ENCODE peak calls at places on chromosome 1, in eight cellular contexts. F, U, E, N, O, G, A and T are unnamed samples.

GRCh38 chr1:181318022-181318857 is 165.1 kb upstream of the CACNA1E start:
- DNase-seq in F (no peak), U (no peak), E (no peak), N (no peak), O (no peak), G (no peak), A (no peak), T (no peak)

GRCh38 chr1:248696775-248697174 is 5.8 kb downstream of the OR14I1 start:
- DNase-seq in F (no peak), U (no peak), E (no peak), N (no peak), O (no peak), G (no peak), A (no peak), T (no peak)

GRCh38 chr1:72516826-72517225 is 234.5 kb upstream of the NEGR1 start:
- DNase-seq in F (no peak), U (no peak), E (no peak), N (no peak), O (no peak), G (no peak), A (no peak), T (no peak)

GRCh38 chr1:245500546-245500945 is 345.8 kb downstream of the KIF26B start:
- DNase-seq in F (no peak), U (no peak), E (peak; percentile 61), N (no peak), O (no peak), G (no peak), A (no peak), T (no peak)

GRCh38 chr1:200330770-200331428 is 78.9 kb downstream of the ZNF281 start:
- DNase-seq in F (no peak), U (no peak), E (no peak), N (no peak), O (no peak), G (no peak), A (no peak), T (no peak)

GRCh38 chr1:152582647-152583046 is 2.3 kb upstream of the LCE3D start:
- DNase-seq in F (peak; percentile 55), U (no peak), E (no peak), N (no peak), O (no peak), G (no peak), A (no peak), T (no peak)

GRCh38 chr1:185581020-185581419 is 153.2 kb upstream of the HMCN1 start:
- DNase-seq in F (no peak), U (no peak), E (no peak), N (no peak), O (no peak), G (no peak), A (no peak), T (no peak)

GRCh38 chr1:21494196-21494595 is 15.0 kb upstream of the ALPL start:
- DNase-seq in F (no peak), U (no peak), E (no peak), N (no peak), O (no peak), G (no peak), A (no peak), T (no peak)

GRCh38 chr1:203153989-203154821 is 21.4 kb downstream of the MYBPH start:
- DNase-seq in F (no peak), U (no peak), E (no peak), N (no peak), O (no peak), G (no peak), A (no peak), T (no peak)

GRCh38 chr1:11384170-11384554 is 94.8 kb upstream of the DISP3 start:
- DNase-seq in F (no peak), U (no peak), E (no peak), N (no peak), O (no peak), G (no peak), A (no peak), T (no peak)

GRCh38 chr1:34164510-34165381 is at the start of gene CSMD2:
- DNase-seq in F (peak; percentile 12), U (no peak), E (peak; percentile 9), N (no peak), O (no peak), G (no peak), A (no peak), T (no peak)

GRCh38 chr1:34163792-34164509 is 1.1 kb downstream of the CSMD2 start:
- DNase-seq in F (no peak), U (no peak), E (no peak), N (no peak), O (no peak), G (no peak), A (no peak), T (no peak)

GRCh38 chr1:34166191-34167090 is 1.4 kb upstream of the CSMD2 start:
- DNase-seq in F (no peak), U (no peak), E (peak; percentile 2), N (no peak), O (no peak), G (no peak), A (no peak), T (no peak)

GRCh38 chr1:34167091-34167788 is 2.2 kb upstream of the CSMD2 start:
- DNase-seq in F (no peak), U (no peak), E (no peak), N (no peak), O (no peak), G (no peak), A (no peak), T (no peak)

DNA sequence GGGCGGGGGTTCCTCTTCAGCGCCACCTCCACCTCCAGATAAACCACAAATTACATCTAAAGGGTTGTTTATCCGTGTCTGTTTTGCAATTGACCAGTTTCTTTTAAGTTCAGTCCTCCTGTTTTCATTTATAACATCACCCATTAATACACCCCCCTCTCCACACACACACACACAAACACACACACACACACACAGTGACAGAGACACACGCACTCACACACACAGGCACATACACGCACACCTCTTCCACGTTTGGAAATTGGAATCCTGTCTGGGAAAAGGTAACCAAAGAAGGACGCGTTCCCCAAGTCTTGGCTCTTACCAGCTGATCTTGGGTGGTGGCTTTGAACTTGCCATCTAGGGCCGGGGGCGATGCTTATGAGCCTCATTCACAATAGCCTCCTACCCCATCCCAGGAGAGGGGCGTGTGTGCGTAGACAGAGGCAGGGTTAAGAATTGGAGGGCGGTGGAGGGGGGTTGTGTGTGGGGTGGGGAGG is 442 bp upstream of the CSMD2 start:
- DNase-seq in F (no peak), U (no peak), E (no peak), N (no peak), O (no peak), G (no peak), A (no peak), T (no peak)
- H3K4me3 ChIP-seq in F (peak overlapping the region; percentile 41), U (no peak overlapping the region), E (no peak overlapping the region), N (peak overlapping the region; percentile 24), O (peak overlapping the region; percentile 49), G (peak overlapping the region; percentile 34), A (peak overlapping the region; percentile 41), T (no peak overlapping the region)

GRCh38 chr1:205948886-205949285 is 5.6 kb upstream of the SLC26A9 start:
- DNase-seq in F (no peak), U (no peak), E (no peak), N (no peak), O (no peak), G (no peak), A (no peak), T (no peak)

GRCh38 chr1:205951746-205952145 is 8.5 kb upstream of the SLC26A9 start:
- DNase-seq in F (no peak), U (no peak), E (no peak), N (no peak), O (no peak), G (no peak), A (no peak), T (no peak)

GRCh38 chr1:205949753-205950152 is 6.5 kb upstream of the SLC26A9 start:
- DNase-seq in F (no peak), U (no peak), E (peak; percentile 56), N (no peak), O (no peak), G (no peak), A (no peak), T (no peak)

GRCh38 chr1:205950280-205950679 is 7.0 kb upstream of the SLC26A9 start:
- DNase-seq in F (no peak), U (no peak), E (peak; percentile 91), N (peak; percentile 78), O (peak; percentile 71), G (no peak), A (no peak), T (no peak)

DNA sequence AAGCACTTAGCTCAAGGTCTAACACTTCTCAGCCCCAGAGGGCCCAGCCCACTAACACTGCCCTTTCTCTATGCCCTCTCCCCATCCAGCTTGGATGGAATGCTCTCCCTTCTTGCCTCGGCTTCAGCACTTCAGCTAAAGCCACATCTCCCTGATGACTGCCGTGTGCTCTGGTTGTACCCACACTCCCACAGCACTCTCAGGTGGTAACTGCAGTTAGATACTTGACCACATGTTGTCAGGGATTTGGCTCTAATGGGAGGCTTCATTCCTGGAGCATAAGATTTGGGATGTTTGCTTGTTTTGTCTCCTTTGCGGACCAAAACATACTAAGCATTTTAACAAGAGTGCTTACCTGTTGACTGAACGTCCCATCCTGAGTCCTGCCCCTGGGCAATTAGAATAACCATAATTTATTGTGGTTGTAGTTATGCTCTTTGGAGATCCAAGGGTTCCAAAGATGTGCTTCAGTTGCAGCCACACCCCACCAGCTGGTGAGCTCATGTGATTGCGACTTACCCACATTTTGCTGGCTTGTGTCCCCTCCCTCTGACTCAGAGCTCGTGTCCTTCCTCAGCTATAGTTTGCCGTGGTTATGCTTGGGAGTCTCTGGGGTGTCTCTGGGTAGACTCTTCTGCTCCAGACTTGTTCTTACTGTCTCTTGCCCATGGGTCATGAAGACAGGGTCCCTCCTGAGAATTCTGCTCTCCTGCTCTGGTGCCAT is 7.7 kb upstream of the SLC26A9 start:
- DNase-seq in F (no peak), U (no peak), E (no peak), N (peak; percentile 31), O (no peak), G (no peak), A (no peak), T (peak; percentile 80)
- TF ChIP-seq CTCF in F (no peak), U (no peak), E (no peak), N (no peak), O (no peak), G (no peak), A (no peak), T (no peak)

DNA sequence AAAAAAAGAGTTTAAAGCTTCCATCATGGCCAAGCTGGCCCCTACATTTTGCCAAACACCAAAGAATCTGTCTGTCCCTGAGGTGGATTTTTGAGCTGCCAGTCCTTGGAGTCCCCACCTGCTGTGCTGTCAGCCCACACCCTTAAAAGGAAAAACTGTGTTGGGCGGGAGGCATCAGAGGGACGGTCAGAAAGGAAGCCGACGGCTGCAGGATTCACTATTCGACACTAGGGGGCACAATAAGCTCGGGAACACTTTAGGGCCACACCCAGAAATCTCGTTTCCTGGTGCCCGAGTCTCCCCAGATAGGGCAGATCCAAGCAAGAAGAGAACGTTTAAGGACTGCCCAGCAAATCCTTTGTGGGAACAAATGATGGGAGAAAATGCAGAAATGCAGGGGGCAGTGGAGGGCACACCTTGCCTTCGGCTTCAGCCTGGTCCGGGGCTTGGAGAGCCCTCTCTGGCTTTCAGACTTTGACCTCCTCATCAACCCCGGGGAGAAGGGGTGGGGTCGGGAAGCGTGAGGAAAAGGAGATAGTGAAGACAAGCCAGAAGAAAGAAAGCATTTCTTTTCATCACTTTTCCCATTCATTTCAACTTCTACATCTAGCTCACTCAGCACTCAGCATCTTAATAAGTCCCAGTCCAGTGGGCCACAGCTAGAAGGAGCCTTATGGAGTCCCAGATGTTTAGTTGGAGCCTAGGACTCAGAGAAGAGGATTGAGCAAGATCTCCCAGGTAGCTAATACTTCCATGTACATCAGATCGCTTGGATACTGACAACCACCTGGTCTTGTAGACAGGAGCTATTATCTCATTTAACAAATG is 5.0 kb upstream of the CTTNBP2NL start:
- DNase-seq in F (peak; percentile 90), U (peak; percentile 90), E (peak; percentile 88), N (peak; percentile 70), O (peak; percentile 91), G (no peak), A (peak; percentile 90), T (peak; percentile 96)
- TF ChIP-seq POLR2A in F (no peak), U (no peak), E (no peak), N (no peak), O (no peak), G (no peak), A (peak; percentile 47), T (no peak)

GRCh38 chr1:154861607-154862094 is 8.4 kb downstream of the KCNN3 start:
- DNase-seq in F (no peak), U (no peak), E (no peak), N (peak; percentile 88), O (no peak), G (no peak), A (no peak), T (no peak)
- H3K4me3 ChIP-seq in F (no peak overlapping the region), U (no peak overlapping the region), E (no peak overlapping the region), N (no peak overlapping the region), O (no peak overlapping the region), G (no peak overlapping the region), A (no peak overlapping the region), T (no peak overlapping the region)